ENCODE peak calls at places on chromosomes 16 and 17, in six cellular contexts. K is MM.1S, E is left lung, H is heart left ventricle, B is A549, D is lower lobe of right lung. M is an unnamed sample.

GRCh38 chr16:11233727-11234376 is 22.2 kb downstream of the SOCS1 start:
- DNase-seq in H (no peak), D (no peak), K (no peak), B (no peak), E (no peak), M (no peak)

GRCh38 chr16:23952128-23953041 is 116.6 kb downstream of the PRKCB start:
- DNase-seq in E (peak; percentile 52), H (no peak), K (no peak), B (no peak), D (no peak), M (no peak)

GRCh38 chr17:16286947-16287562 is 66.2 kb downstream of the CENPV start:
- DNase-seq in E (no peak), B (no peak), H (peak; percentile 31), K (no peak), D (no peak), M (no peak)

GRCh38 chr16:16005725-16006124 is 56.3 kb downstream of the ABCC1 start:
- DNase-seq in E (no peak), H (no peak), B (no peak), D (no peak), K (no peak), M (no peak)

GRCh38 chr17:81170727-81171494 is 4.9 kb upstream of the AATK start:
- DNase-seq in H (no peak), B (no peak), K (no peak), E (no peak), D (no peak), M (no peak)

GRCh38 chr17:17343896-17344506 is 40.8 kb downstream of the NT5M start:
- DNase-seq in H (no peak), E (no peak), B (no peak), K (no peak), D (no peak), M (no peak)

GRCh38 chr17:14158707-14159106 is 78.0 kb downstream of the CDRT15 start:
- DNase-seq in D (no peak), H (no peak), B (no peak), K (no peak), E (no peak), M (no peak)

GRCh38 chr17:39916918-39917317 is 1.5 kb downstream of the GSDMB start:
- DNase-seq in K (no peak), E (no peak), D (no peak), H (no peak), B (no peak), M (no peak)

GRCh38 chr17:72373910-72374741 is 253.3 kb downstream of the SOX9 start:
- DNase-seq in B (no peak), E (no peak), K (no peak), H (no peak), D (no peak), M (peak; percentile 16)

GRCh38 chr17:65916425-65916824 is 275.5 kb downstream of the CEP112 start:
- DNase-seq in K (no peak), D (no peak), E (no peak), B (no peak), H (no peak), M (no peak)

GRCh38 chr16:13067648-13068047 is 166.2 kb downstream of the SHISA9 start:
- DNase-seq in E (no peak), B (no peak), D (no peak), H (no peak), K (no peak), M (no peak)

GRCh38 chr16:57113042-57113453 is 20.7 kb downstream of the CPNE2 start:
- DNase-seq in D (no peak), K (no peak), B (no peak), H (no peak), E (no peak), M (no peak)

GRCh38 chr16:30369091-30369937 is 980 bp downstream of the TBC1D10B start:
- DNase-seq in D (no peak), K (peak; percentile 26), B (no peak), E (no peak), H (peak; percentile 44), M (no peak)

DNA sequence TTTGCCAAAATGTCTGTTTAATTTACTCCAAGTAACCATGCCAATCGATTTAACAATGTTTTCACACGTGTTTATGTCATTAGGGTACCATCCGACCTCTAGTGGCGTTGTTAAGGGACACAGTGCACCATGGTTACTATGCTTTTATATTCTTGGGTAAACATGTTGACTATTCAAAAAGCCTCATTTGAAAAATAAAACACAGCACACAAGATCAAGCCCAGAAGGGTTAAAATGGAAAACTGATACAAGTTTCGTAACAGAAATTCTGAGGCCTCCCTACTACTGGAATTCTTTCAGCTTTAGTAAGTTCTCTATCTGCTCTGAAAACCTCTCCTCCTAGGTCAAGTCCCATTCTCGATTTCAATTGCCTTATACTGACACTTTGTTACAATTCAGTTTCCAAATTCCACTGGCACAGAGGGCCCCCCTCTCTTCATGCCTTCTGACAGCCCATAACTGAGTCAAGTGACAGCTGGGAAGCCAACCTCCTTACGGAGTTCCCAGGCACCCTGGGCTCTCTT is 2.1 kb downstream of the CFAP20 start:
- DNase-seq in B (no peak), K (peak; percentile 33), D (no peak), E (no peak), H (no peak), M (no peak)
- H3K4me3 ChIP-seq in B (no peak overlapping the region), K (peak overlapping the region; percentile 96), D (peak overlapping the region; percentile 76), E (no peak overlapping the region), H (peak overlapping the region; percentile 89), M (peak overlapping the region; percentile 97)

DNA sequence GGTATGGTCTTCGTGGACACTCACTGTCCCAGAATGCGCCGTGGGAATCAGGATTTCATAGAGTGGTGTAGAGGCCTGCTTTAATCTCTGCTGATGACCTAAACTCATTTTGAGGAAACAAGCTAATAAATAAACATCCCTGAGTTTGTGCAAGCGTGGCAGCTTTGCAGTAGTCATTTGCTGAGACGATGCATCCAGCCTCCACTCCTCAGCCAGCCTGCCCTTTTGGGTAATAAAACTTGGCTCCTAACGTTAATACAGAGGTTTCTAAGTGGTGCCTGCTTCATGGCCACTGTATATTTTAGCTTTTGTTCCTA is 1.3 kb downstream of the DGKE start:
- DNase-seq in E (no peak), H (no peak), K (no peak), B (no peak), D (no peak), M (no peak)
- H3K27ac ChIP-seq in E (no peak overlapping the region), H (peak overlapping the region; percentile 54), K (peak overlapping the region; percentile 81), B (no peak overlapping the region), D (peak overlapping the region; percentile 84), M (peak overlapping the region; percentile 86)

GRCh38 chr17:57090560-57091185 is 5.6 kb downstream of the AKAP1 start:
- DNase-seq in H (no peak), B (no peak), D (no peak), K (no peak), E (no peak), M (no peak)

GRCh38 chr17:57092779-57093178 is 7.7 kb downstream of the AKAP1 start:
- DNase-seq in D (no peak), B (no peak), K (no peak), H (no peak), E (no peak), M (no peak)

GRCh38 chr17:57091186-57091618 is 6.2 kb downstream of the AKAP1 start:
- DNase-seq in H (peak; percentile 93), K (no peak), B (no peak), D (no peak), E (peak; percentile 54), M (peak; percentile 81)

GRCh38 chr17:57089391-57089790 is 4.3 kb downstream of the AKAP1 start:
- DNase-seq in K (no peak), B (no peak), H (no peak), D (no peak), E (no peak), M (no peak)

GRCh38 chr17:57092171-57092570 is 7.1 kb downstream of the AKAP1 start:
- DNase-seq in B (no peak), H (no peak), K (no peak), D (no peak), E (no peak), M (no peak)
- H3K4me1 ChIP-seq in B (peaks cover 12% of the 10 kb centered on the region), H (peaks cover 74% of the 10 kb centered on the region), K (peaks cover 12% of the 10 kb centered on the region), D (peaks cover 48% of the 10 kb centered on the region), E (peaks cover 5% of the 10 kb centered on the region), M (peaks cover 97% of the 10 kb centered on the region)

GRCh38 chr17:49574283-49574892 is 1.3 kb upstream of the NXPH3 start:
- DNase-seq in D (peak; percentile 46), E (no peak), B (no peak), K (no peak), H (no peak), M (no peak)
- H3K4me3 ChIP-seq in D (no peak overlapping the region), E (no peak overlapping the region), B (no peak overlapping the region), K (no peak overlapping the region), H (no peak overlapping the region), M (no peak overlapping the region)

GRCh38 chr17:57853695-57854094 is 3.9 kb upstream of the MRPS23 start:
- DNase-seq in K (no peak), H (peak; percentile 79), B (no peak), D (no peak), E (no peak), M (peak; percentile 59)

GRCh38 chr17:57852041-57852954 is 2.5 kb upstream of the MRPS23 start:
- DNase-seq in D (no peak), B (no peak), K (no peak), E (no peak), H (no peak), M (no peak)

GRCh38 chr17:57852955-57853328 is 3.1 kb upstream of the MRPS23 start:
- DNase-seq in H (no peak), K (no peak), D (no peak), B (no peak), E (no peak), M (no peak)

GRCh38 chr17:57849163-57849873 is 526 bp downstream of the MRPS23 start:
- DNase-seq in K (no peak), H (no peak), E (no peak), B (no peak), D (no peak), M (no peak)

GRCh38 chr17:57849874-57850754 is at the start of gene MRPS23:
- DNase-seq in B (peak; percentile 91), K (peak; percentile 99), E (peak; percentile 99), H (peak; percentile 99), D (peak; percentile 100), M (peak; percentile 97)
- H3K27ac ChIP-seq in B (peak within 1 kb of the TSS; percentile 93), K (peak within 1 kb of the TSS; percentile 70), E (peak within 1 kb of the TSS; percentile 85), H (peak within 1 kb of the TSS; percentile 90), D (peak within 1 kb of the TSS; percentile 92), M (peak within 1 kb of the TSS; percentile 97)

DNA sequence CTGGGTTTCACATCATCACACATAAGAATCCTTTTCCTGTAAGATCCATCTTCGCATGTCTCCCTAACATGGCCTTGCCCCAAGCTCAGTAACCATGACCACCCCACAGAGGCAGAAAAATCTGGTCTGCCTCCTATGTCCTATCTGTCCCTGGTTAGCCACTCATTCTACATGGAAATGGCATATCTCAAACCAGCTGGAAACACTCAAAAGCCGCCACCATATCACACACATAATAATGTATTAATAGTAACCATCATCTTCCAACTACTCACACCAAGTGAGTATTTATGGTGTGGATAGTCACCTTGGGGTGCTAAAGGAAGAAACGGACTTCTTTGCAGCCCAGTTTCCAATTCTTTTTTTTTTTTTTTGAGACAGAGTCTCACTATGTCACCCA is 11.4 kb downstream of the FAM117A start:
- DNase-seq in E (no peak), H (no peak), K (no peak), D (no peak), B (no peak), M (no peak)
- H3K4me1 ChIP-seq in E (no peaks in the 10 kb centered on the region), H (peaks cover 40% of the 10 kb centered on the region), K (peaks cover 40% of the 10 kb centered on the region), D (peaks cover 26% of the 10 kb centered on the region), B (no peaks in the 10 kb centered on the region), M (peaks cover 64% of the 10 kb centered on the region)

GRCh38 chr16:799948-800833 is at the start of gene GNG13:
- DNase-seq in K (no peak), B (no peak), E (no peak), H (no peak), D (no peak), M (no peak)
- H3K4me3 ChIP-seq in K (no peak within 1 kb of the TSS), B (no peak within 1 kb of the TSS), E (no peak within 1 kb of the TSS), H (no peak within 1 kb of the TSS), D (no peak within 1 kb of the TSS), M (no peak within 1 kb of the TSS)

M was measured in left ventricle myocardium inferior.